ENCODE peak calls at places on chromosomes 11 and 22, in ten cellular contexts. X is left ventricle myocardium inferior; G is T-helper 1 cell; V is HFFc6; N is activated CD8-positive, alpha-beta memory T cell treated with anti-CD3 and anti-CD28 coated beads, Interleukin-2, amount 10 ng/mL, durations not matched to agents 7 days and 5 days; Q is spleen; W is testis; P is CD4-positive, alpha-beta memory T cell; Z is adipocyte; I is lower lobe of right lung. U is an unnamed sample.

GRCh38 chr22:19478086-19478392 is 954 bp downstream of the UFD1 start:
- DNase-seq in V (no peak), Z (peak), P (no peak), I (no peak), Q (no peak), N (no peak), W (no peak), X (no peak), G (no peak), U (no peak)

GRCh38 chr11:67376873-67377808 is 3.7 kb upstream of the CLCF1 start:
- DNase-seq in X (no peak), V (no peak), W (no peak), P (no peak), N (no peak), G (no peak), Q (no peak), Z (no peak), I (no peak), U (no peak)

GRCh38 chr22:47036936-47037485 is 274.6 kb downstream of the TBC1D22A start:
- DNase-seq in X (no peak), N (no peak), Z (no peak), G (no peak), W (no peak), Q (peak), P (no peak), V (no peak), I (peak), U (no peak)

GRCh38 chr11:60953781-60954180 is 1.8 kb upstream of the SLC15A3 start:
- DNase-seq in P (no peak), V (no peak), W (peak), I (no peak), Z (no peak), Q (peak), G (no peak), X (no peak), N (no peak), U (peak)

GRCh38 chr11:134377876-134378275 is 34.2 kb downstream of the B3GAT1 start:
- DNase-seq in I (peak), N (no peak), Q (no peak), G (no peak), P (no peak), W (no peak), V (no peak), X (peak), Z (no peak), U (no peak)

GRCh38 chr11:92449222-92449621 is 224.6 kb downstream of the FAT3 start:
- DNase-seq in I (no peak), W (no peak), X (no peak), Z (no peak), N (no peak), P (no peak), G (no peak), V (no peak), Q (no peak), U (no peak)

GRCh38 chr22:24685804-24686203 is 82.8 kb downstream of the GGT1 start:
- DNase-seq in I (no peak), Z (no peak), P (no peak), X (peak), G (no peak), V (no peak), N (no peak), Q (no peak), W (peak), U (no peak)

GRCh38 chr11:47672283-47672730 is 29.9 kb upstream of the MTCH2 start:
- DNase-seq in X (no peak), N (no peak), P (no peak), G (no peak), V (no peak), Z (no peak), Q (no peak), W (no peak), I (no peak), U (peak)

GRCh38 chr11:1650034-1650917 is 20.7 kb downstream of the KRTAP5-5 start:
- DNase-seq in W (no peak), Q (peak), P (no peak), V (no peak), G (no peak), X (no peak), Z (no peak), I (no peak), N (no peak), U (no peak)

GRCh38 chr11:9293646-9294045 is 20.7 kb downstream of the TMEM41B start:
- DNase-seq in P (no peak), Z (no peak), Q (no peak), N (no peak), I (no peak), G (no peak), W (no peak), X (no peak), V (no peak), U (no peak)

GRCh38 chr22:30822216-30823014 is 127.7 kb downstream of the OSBP2 start:
- DNase-seq in I (no peak), W (no peak), G (no peak), N (no peak), X (no peak), Q (no peak), V (no peak), Z (peak), P (no peak), U (no peak)

GRCh38 chr11:59186130-59186594 is 14.2 kb downstream of the DTX4 start:
- DNase-seq in X (no peak), I (peak), G (peak), P (peak), Q (no peak), W (peak), V (no peak), Z (peak), N (no peak), U (peak)

GRCh38 chr11:75498556-75499255 is 27.0 kb downstream of the GDPD5 start:
- DNase-seq in I (no peak), X (no peak), N (no peak), P (no peak), Q (no peak), Z (peak), G (no peak), V (peak), W (no peak), U (peak)

U was measured in EH.